ENCODE peak calls at places on chromosomes 2 and 18, in nine cellular contexts. X is ovary; T is stimulated activated CD4-positive, alpha-beta T cell treated with anti-CD3 and anti-CD28 coated beads, Interleukin-12 subunit alpha, Interleukin-12 subunit beta, amount 100 ng/mL, for 4 hours; H is activated naive CD4-positive, alpha-beta T cell treated with Interleukin-2 at 50 U/mL for 16 hours; I is aorta; Q is HTR-8/SVneo; P is fibroblast of pulmonary artery; N is H9; A is left kidney. C is an unnamed sample.

GRCh38 chr2:140362361-140362760 is 1582.2 kb upstream of the NXPH2 start:
- DNase-seq in N (no peak), X (no peak), P (no peak), T (no peak), H (no peak), A (no peak), I (no peak), Q (no peak), C (no peak)

GRCh38 chr2:48940606-48941005 is 185.1 kb upstream of the LHCGR start:
- DNase-seq in I (no peak), N (no peak), A (peak), Q (no peak), H (no peak), X (no peak), P (peak), T (no peak), C (no peak)

GRCh38 chr18:12005542-12006487 is 24.5 kb downstream of the IMPA2 start:
- DNase-seq in I (no peak), A (no peak), P (no peak), Q (no peak), T (no peak), H (no peak), N (no peak), X (no peak), C (no peak)

GRCh38 chr18:25245299-25245698 is 106.7 kb downstream of the ZNF521 start:
- DNase-seq in H (no peak), X (no peak), N (no peak), I (no peak), P (no peak), T (no peak), Q (no peak), A (no peak), C (no peak)

GRCh38 chr2:135916232-135916631 is 40.0 kb upstream of the MCM6 start:
- DNase-seq in Q (peak), N (no peak), P (peak), H (no peak), I (no peak), A (peak), X (no peak), T (no peak), C (no peak)

GRCh38 chr2:112021781-112022231 is 33.3 kb upstream of the TMEM87B start:
- DNase-seq in Q (peak), P (peak), I (no peak), N (no peak), H (no peak), T (no peak), A (no peak), X (no peak), C (peak)

GRCh38 chr18:70195014-70195614 is 10.4 kb downstream of the RTTN start:
- DNase-seq in P (no peak), I (no peak), N (no peak), T (no peak), Q (no peak), X (no peak), A (no peak), H (no peak), C (no peak)

GRCh38 chr2:85226783-85227182 is 93.6 kb downstream of the TCF7L1 start:
- DNase-seq in T (no peak), H (no peak), N (no peak), P (no peak), I (no peak), Q (no peak), A (no peak), X (no peak), C (no peak)

GRCh38 chr2:18047896-18048657 is 169.6 kb downstream of the KCNS3 start:
- DNase-seq in T (no peak), I (no peak), X (no peak), P (peak), A (no peak), N (no peak), H (no peak), Q (peak), C (peak)

GRCh38 chr18:58998421-58999203 is 133.9 kb downstream of the ZNF532 start:
- DNase-seq in T (no peak), H (no peak), P (peak), X (peak), Q (no peak), I (peak), A (peak), N (no peak), C (peak)

GRCh38 chr18:51196811-51197660 is 445 bp downstream of the MEX3C start:
- DNase-seq in A (peak), I (peak), X (peak), Q (no peak), N (peak), T (peak), H (peak), P (peak), C (peak)

GRCh38 chr2:209985879-209986278 is 16.6 kb upstream of the RPE start:
- DNase-seq in T (no peak), P (no peak), X (no peak), I (no peak), Q (no peak), A (no peak), N (no peak), H (no peak), C (no peak)

C was measured in H4.